ENCODE peak calls at places on chromosomes 13 and 19, in five cellular contexts. L, K, M, R and B are unnamed samples. For H3K4me1 and H3K36me3, the result is how much of the 10 kb centered on the place peaks cover.

GRCh38 chr13:83220241-83220640 is 662.0 kb downstream of the SLITRK1 start:
- DNase-seq in K (no peak), R (no peak), L (peak), M (no peak), B (no peak)

GRCh38 chr19:16325161-16325527 is 518 bp downstream of the KLF2 start:
- DNase-seq in L (no peak), K (peak), M (peak), R (peak), B (peak)

GRCh38 chr13:110912651-110913051 is 2.2 kb downstream of the ANKRD10 start:
- DNase-seq in L (peak), K (no peak), M (peak), R (no peak), B (peak)

GRCh38 chr13:74367193-74367592 is 233.0 kb upstream of the KLF12 start:
- DNase-seq in R (no peak), M (no peak), L (no peak), K (no peak), B (no peak)

GRCh38 chr13:108958013-108958376 is 328.6 kb downstream of the MYO16 start:
- DNase-seq in L (no peak), R (no peak), M (no peak), K (no peak), B (no peak)

GRCh38 chr13:34627905-34628682 is 314.0 kb upstream of the NBEA start:
- DNase-seq in R (no peak), M (no peak), K (no peak), L (no peak), B (no peak)

GRCh38 chr19:46624958-46625661 is at the start of gene PTGIR:
- DNase-seq in K (no peak), L (peak), M (peak), R (no peak), B (peak)

GRCh38 chr13:29319451-29319850 is 276.0 kb downstream of the SLC7A1 start:
- DNase-seq in L (no peak), K (peak), R (peak), M (peak), B (no peak)

GRCh38 chr13:74338341-74338740 is 204.1 kb upstream of the KLF12 start:
- DNase-seq in R (no peak), K (no peak), M (no peak), L (no peak), B (no peak)

GRCh38 chr19:41597600-41598041 is 21.7 kb downstream of the CEACAM21 start:
- DNase-seq in K (peak), M (peak), L (peak), R (peak), B (peak)

DNA sequence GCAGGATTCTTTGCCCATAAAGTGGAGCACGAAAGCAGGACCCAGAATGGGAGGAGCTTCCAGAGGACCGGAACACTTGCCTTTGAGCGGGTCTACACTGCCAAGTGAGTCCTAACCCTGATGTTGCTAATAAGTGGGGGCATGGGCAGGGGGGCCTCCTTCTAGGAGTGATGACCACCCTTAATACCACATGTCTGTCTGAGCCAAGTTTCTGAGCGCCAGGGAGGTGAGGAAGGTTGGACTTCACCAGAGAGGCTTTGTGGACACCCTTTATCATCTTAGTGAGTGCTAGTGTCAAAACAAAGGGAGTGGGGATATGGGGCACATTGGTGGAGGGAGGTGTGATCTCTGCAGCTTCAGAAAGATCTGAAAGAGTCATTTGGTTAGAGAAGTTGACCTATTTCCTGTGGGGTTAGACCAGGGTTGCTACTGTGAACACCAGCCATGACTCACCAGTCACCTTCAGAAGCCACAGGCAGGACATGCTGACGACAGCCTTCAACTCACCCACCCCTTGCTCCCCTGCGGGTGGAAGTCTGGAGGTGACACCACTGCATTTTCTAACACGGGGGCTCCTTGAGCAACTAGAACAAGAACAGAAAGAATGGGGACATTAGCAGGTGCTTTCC is 8.8 kb downstream of the ALOX5AP start:
- DNase-seq in L (peak), K (no peak), R (no peak), M (no peak), B (peak)
- H3K4me1 ChIP-seq in L (under half), K (under half), R (under half), M (under half), B (under half)

DNA sequence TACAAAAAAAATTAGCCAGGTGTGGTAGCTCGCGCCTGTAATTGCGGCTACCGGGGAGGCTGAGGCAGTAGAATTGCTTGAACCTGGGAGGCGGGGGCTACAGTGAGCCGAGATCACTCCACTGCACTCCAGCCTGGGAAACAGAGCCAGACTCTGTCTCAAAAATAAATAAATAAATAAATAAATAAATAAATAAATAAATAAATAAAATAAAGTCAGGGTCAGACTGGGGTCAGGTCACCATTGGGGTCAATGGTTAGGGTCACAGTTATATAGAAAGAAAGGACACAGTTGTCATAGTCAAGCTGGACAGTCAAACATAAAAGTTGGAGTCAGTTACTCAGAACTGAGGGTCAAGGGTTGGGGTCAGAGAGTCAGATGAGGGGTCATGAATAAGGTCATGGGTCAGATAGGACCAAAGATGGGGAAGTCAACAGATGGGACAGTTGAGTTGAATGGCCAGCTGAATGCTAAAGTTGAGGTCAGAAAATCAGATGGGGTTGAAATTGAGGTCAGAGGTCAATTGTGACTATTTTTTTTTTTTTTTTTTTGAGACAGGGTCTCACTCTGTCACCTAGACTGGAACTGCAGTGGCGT is 16.7 kb upstream of the EPOR start:
- DNase-seq in M (no peak), R (no peak), L (no peak), K (no peak), B (no peak)
- H2BK15ac ChIP-seq in M (no peak), R (no peak), L (no peak), K (no peak), B (no peak)

GRCh38 chr19:23382955-23383354 is 12.3 kb downstream of the ZNF91 start:
- DNase-seq in M (no peak), K (no peak), L (no peak), R (no peak), B (no peak)

GRCh38 chr19:23384858-23385257 is 10.4 kb downstream of the ZNF91 start:
- DNase-seq in M (no peak), K (no peak), L (no peak), R (no peak), B (no peak)

GRCh38 chr19:23384166-23384565 is 11.1 kb downstream of the ZNF91 start:
- DNase-seq in M (no peak), K (no peak), R (no peak), L (no peak), B (no peak)

GRCh38 chr19:23378948-23379347 is 16.3 kb downstream of the ZNF91 start:
- DNase-seq in K (no peak), L (no peak), R (no peak), M (no peak), B (no peak)

GRCh38 chr19:23381114-23381513 is 14.2 kb downstream of the ZNF91 start:
- DNase-seq in M (no peak), R (no peak), K (no peak), L (no peak), B (no peak)
- H3K36me3 ChIP-seq in M (under half), R (under half), K (half or more), L (under half), B (under half)

GRCh38 chr19:13011653-13012389 is 16.5 kb downstream of the NFIX start:
- DNase-seq in M (peak), K (no peak), L (no peak), R (peak), B (no peak)
- H3K4me1 ChIP-seq in M (under half), K (under half), L (under half), R (under half), B (under half)

GRCh38 chr19:38654478-38655079 is 7.1 kb downstream of the ACTN4 start:
- DNase-seq in M (no peak), R (no peak), L (peak), K (no peak), B (peak)
- H2BK15ac ChIP-seq in M (no peak), R (no peak), L (no peak), K (no peak), B (no peak)

GRCh38 chr19:45297674-45298073 is 25.0 kb downstream of the CKM start:
- DNase-seq in M (no peak), R (no peak), K (no peak), L (no peak), B (no peak)
- H3K36me3 ChIP-seq in M (under half), R (under half), K (half or more), L (under half), B (half or more)

GRCh38 chr19:1621574-1621973 is 16.3 kb upstream of the UQCR11 start:
- DNase-seq in R (no peak), M (no peak), K (no peak), L (no peak), B (no peak)
- H3K4me1 ChIP-seq in R (under half), M (under half), K (under half), L (under half), B (under half)

GRCh38 chr19:37990362-37990761 is 83.4 kb downstream of the SIPA1L3 start:
- DNase-seq in R (peak), M (peak), K (no peak), L (no peak), B (no peak)
- H2BK15ac ChIP-seq in R (peak), M (no peak), K (no peak), L (no peak), B (no peak)